ENCODE peak calls at places on chromosomes 3 and 15, in ten cellular contexts. One of them, this sample, is unnamed.

GRCh38 chr3:13051066-13051465 is 22.2 kb downstream of the IQSEC1 start:
- DNase-seq in upper lobe of right lung: no peak
- DNase-seq in NCI-H2029: peak
- DNase-seq in kidney tubule cell: no peak
- DNase-seq in mucosa of descending colon: no peak
- DNase-seq in bronchial epithelial cell: no peak
- DNase-seq in cardiac muscle cell: no peak
- DNase-seq in B cell: no peak
- DNase-seq in posterior cingulate gyrus: no peak
- DNase-seq in activated naive CD8-positive, alpha-beta T cell treated with anti-CD3 and anti-CD28 coated beads for 36 hours: no peak
- DNase-seq in this sample: no peak

GRCh38 chr3:114144909-114145688 is 33.8 kb downstream of the DRD3 start:
- DNase-seq in NCI-H2029: no peak
- DNase-seq in bronchial epithelial cell: peak
- DNase-seq in posterior cingulate gyrus: no peak
- DNase-seq in B cell: no peak
- DNase-seq in mucosa of descending colon: no peak
- DNase-seq in kidney tubule cell: peak
- DNase-seq in activated naive CD8-positive, alpha-beta T cell treated with anti-CD3 and anti-CD28 coated beads for 36 hours: peak
- DNase-seq in cardiac muscle cell: peak
- DNase-seq in upper lobe of right lung: no peak
- DNase-seq in this sample: peak

GRCh38 chr3:77605308-77605707 is 565.4 kb downstream of the ROBO2 start:
- DNase-seq in mucosa of descending colon: no peak
- DNase-seq in cardiac muscle cell: no peak
- DNase-seq in upper lobe of right lung: no peak
- DNase-seq in kidney tubule cell: peak
- DNase-seq in NCI-H2029: no peak
- DNase-seq in bronchial epithelial cell: peak
- DNase-seq in activated naive CD8-positive, alpha-beta T cell treated with anti-CD3 and anti-CD28 coated beads for 36 hours: no peak
- DNase-seq in posterior cingulate gyrus: no peak
- DNase-seq in B cell: no peak
- DNase-seq in this sample: peak

GRCh38 chr3:49028673-49029562 is at the start of gene IMPDH2:
- DNase-seq in upper lobe of right lung: peak
- DNase-seq in kidney tubule cell: peak
- DNase-seq in cardiac muscle cell: peak
- DNase-seq in B cell: peak
- DNase-seq in mucosa of descending colon: peak
- DNase-seq in bronchial epithelial cell: peak
- DNase-seq in NCI-H2029: peak
- DNase-seq in posterior cingulate gyrus: peak
- DNase-seq in activated naive CD8-positive, alpha-beta T cell treated with anti-CD3 and anti-CD28 coated beads for 36 hours: peak
- DNase-seq in this sample: peak

GRCh38 chr15:31327674-31328424 is 1.2 kb downstream of the KLF13 start:
- DNase-seq in NCI-H2029: peak
- DNase-seq in activated naive CD8-positive, alpha-beta T cell treated with anti-CD3 and anti-CD28 coated beads for 36 hours: peak
- DNase-seq in bronchial epithelial cell: peak
- DNase-seq in upper lobe of right lung: peak
- DNase-seq in mucosa of descending colon: peak
- DNase-seq in cardiac muscle cell: peak
- DNase-seq in kidney tubule cell: peak
- DNase-seq in posterior cingulate gyrus: peak
- DNase-seq in B cell: peak
- DNase-seq in this sample: no peak

GRCh38 chr15:60362318-60363023 is 35.3 kb downstream of the ANXA2 start:
- DNase-seq in cardiac muscle cell: peak
- DNase-seq in kidney tubule cell: peak
- DNase-seq in posterior cingulate gyrus: no peak
- DNase-seq in NCI-H2029: no peak
- DNase-seq in B cell: no peak
- DNase-seq in upper lobe of right lung: no peak
- DNase-seq in bronchial epithelial cell: peak
- DNase-seq in mucosa of descending colon: no peak
- DNase-seq in activated naive CD8-positive, alpha-beta T cell treated with anti-CD3 and anti-CD28 coated beads for 36 hours: peak
- DNase-seq in this sample: no peak

GRCh38 chr3:185815391-185816282 is 9.2 kb downstream of the IGF2BP2 start:
- DNase-seq in posterior cingulate gyrus: no peak
- DNase-seq in cardiac muscle cell: peak
- DNase-seq in upper lobe of right lung: no peak
- DNase-seq in B cell: no peak
- DNase-seq in activated naive CD8-positive, alpha-beta T cell treated with anti-CD3 and anti-CD28 coated beads for 36 hours: no peak
- DNase-seq in bronchial epithelial cell: no peak
- DNase-seq in NCI-H2029: no peak
- DNase-seq in mucosa of descending colon: no peak
- DNase-seq in kidney tubule cell: peak
- DNase-seq in this sample: peak

GRCh38 chr15:27725733-27726132 is 373.4 kb downstream of the OCA2 start:
- DNase-seq in cardiac muscle cell: no peak
- DNase-seq in NCI-H2029: peak
- DNase-seq in posterior cingulate gyrus: no peak
- DNase-seq in mucosa of descending colon: no peak
- DNase-seq in activated naive CD8-positive, alpha-beta T cell treated with anti-CD3 and anti-CD28 coated beads for 36 hours: no peak
- DNase-seq in B cell: no peak
- DNase-seq in bronchial epithelial cell: no peak
- DNase-seq in upper lobe of right lung: no peak
- DNase-seq in kidney tubule cell: no peak
- DNase-seq in this sample: no peak

GRCh38 chr3:21256932-21257331 is 494.1 kb downstream of the ZNF385D start:
- DNase-seq in B cell: no peak
- DNase-seq in cardiac muscle cell: peak
- DNase-seq in mucosa of descending colon: no peak
- DNase-seq in kidney tubule cell: no peak
- DNase-seq in NCI-H2029: no peak
- DNase-seq in bronchial epithelial cell: no peak
- DNase-seq in activated naive CD8-positive, alpha-beta T cell treated with anti-CD3 and anti-CD28 coated beads for 36 hours: no peak
- DNase-seq in upper lobe of right lung: no peak
- DNase-seq in posterior cingulate gyrus: no peak
- DNase-seq in this sample: peak

GRCh38 chr3:25297667-25298585 is 130.1 kb upstream of the RARB start:
- DNase-seq in NCI-H2029: no peak
- DNase-seq in bronchial epithelial cell: peak
- DNase-seq in upper lobe of right lung: no peak
- DNase-seq in cardiac muscle cell: peak
- DNase-seq in activated naive CD8-positive, alpha-beta T cell treated with anti-CD3 and anti-CD28 coated beads for 36 hours: no peak
- DNase-seq in kidney tubule cell: peak
- DNase-seq in posterior cingulate gyrus: no peak
- DNase-seq in B cell: no peak
- DNase-seq in mucosa of descending colon: no peak
- DNase-seq in this sample: no peak

GRCh38 chr15:40770147-40770721 is 454 bp downstream of the C15orf62 start:
- DNase-seq in bronchial epithelial cell: no peak
- DNase-seq in kidney tubule cell: no peak
- DNase-seq in B cell: peak
- DNase-seq in mucosa of descending colon: peak
- DNase-seq in upper lobe of right lung: no peak
- DNase-seq in activated naive CD8-positive, alpha-beta T cell treated with anti-CD3 and anti-CD28 coated beads for 36 hours: no peak
- DNase-seq in cardiac muscle cell: no peak
- DNase-seq in NCI-H2029: no peak
- DNase-seq in posterior cingulate gyrus: no peak
- DNase-seq in this sample: no peak

GRCh38 chr3:25897019-25897418 is 107.1 kb downstream of the OXSM start:
- DNase-seq in bronchial epithelial cell: no peak
- DNase-seq in cardiac muscle cell: no peak
- DNase-seq in posterior cingulate gyrus: no peak
- DNase-seq in B cell: no peak
- DNase-seq in activated naive CD8-positive, alpha-beta T cell treated with anti-CD3 and anti-CD28 coated beads for 36 hours: peak
- DNase-seq in mucosa of descending colon: no peak
- DNase-seq in upper lobe of right lung: no peak
- DNase-seq in NCI-H2029: no peak
- DNase-seq in kidney tubule cell: peak
- DNase-seq in this sample: peak

GRCh38 chr3:27311400-27311799 is 57.8 kb downstream of the NEK10 start:
- DNase-seq in activated naive CD8-positive, alpha-beta T cell treated with anti-CD3 and anti-CD28 coated beads for 36 hours: no peak
- DNase-seq in bronchial epithelial cell: peak
- DNase-seq in cardiac muscle cell: peak
- DNase-seq in NCI-H2029: no peak
- DNase-seq in B cell: no peak
- DNase-seq in kidney tubule cell: peak
- DNase-seq in mucosa of descending colon: no peak
- DNase-seq in upper lobe of right lung: no peak
- DNase-seq in posterior cingulate gyrus: no peak
- DNase-seq in this sample: peak

GRCh38 chr15:25249236-25250010 is 189.4 kb downstream of the UBE3A start:
- DNase-seq in upper lobe of right lung: peak
- DNase-seq in cardiac muscle cell: no peak
- DNase-seq in NCI-H2029: no peak
- DNase-seq in posterior cingulate gyrus: no peak
- DNase-seq in mucosa of descending colon: peak
- DNase-seq in activated naive CD8-positive, alpha-beta T cell treated with anti-CD3 and anti-CD28 coated beads for 36 hours: no peak
- DNase-seq in bronchial epithelial cell: no peak
- DNase-seq in kidney tubule cell: no peak
- DNase-seq in B cell: no peak
- DNase-seq in this sample: no peak

GRCh38 chr15:65396283-65396964 is 18.6 kb upstream of the IGDCC3 start:
- DNase-seq in bronchial epithelial cell: no peak
- DNase-seq in cardiac muscle cell: no peak
- DNase-seq in activated naive CD8-positive, alpha-beta T cell treated with anti-CD3 and anti-CD28 coated beads for 36 hours: no peak
- DNase-seq in posterior cingulate gyrus: no peak
- DNase-seq in NCI-H2029: no peak
- DNase-seq in upper lobe of right lung: no peak
- DNase-seq in B cell: no peak
- DNase-seq in mucosa of descending colon: no peak
- DNase-seq in kidney tubule cell: no peak
- DNase-seq in this sample: no peak

GRCh38 chr15:41934843-41935242 is 37.5 kb downstream of the EHD4 start:
- DNase-seq in posterior cingulate gyrus: no peak
- DNase-seq in B cell: no peak
- DNase-seq in kidney tubule cell: peak
- DNase-seq in mucosa of descending colon: peak
- DNase-seq in cardiac muscle cell: no peak
- DNase-seq in bronchial epithelial cell: peak
- DNase-seq in NCI-H2029: no peak
- DNase-seq in upper lobe of right lung: no peak
- DNase-seq in activated naive CD8-positive, alpha-beta T cell treated with anti-CD3 and anti-CD28 coated beads for 36 hours: peak
- DNase-seq in this sample: no peak

GRCh38 chr15:89845305-89845893 is 30.7 kb upstream of the ANPEP start:
- DNase-seq in upper lobe of right lung: no peak
- DNase-seq in NCI-H2029: no peak
- DNase-seq in cardiac muscle cell: peak
- DNase-seq in bronchial epithelial cell: peak
- DNase-seq in B cell: no peak
- DNase-seq in mucosa of descending colon: no peak
- DNase-seq in kidney tubule cell: peak
- DNase-seq in activated naive CD8-positive, alpha-beta T cell treated with anti-CD3 and anti-CD28 coated beads for 36 hours: no peak
- DNase-seq in posterior cingulate gyrus: no peak
- DNase-seq in this sample: peak

GRCh38 chr15:92631721-92632120 is 23.9 kb downstream of the FAM174B start:
- DNase-seq in activated naive CD8-positive, alpha-beta T cell treated with anti-CD3 and anti-CD28 coated beads for 36 hours: no peak
- DNase-seq in NCI-H2029: no peak
- DNase-seq in mucosa of descending colon: no peak
- DNase-seq in bronchial epithelial cell: no peak
- DNase-seq in B cell: no peak
- DNase-seq in cardiac muscle cell: no peak
- DNase-seq in upper lobe of right lung: peak
- DNase-seq in kidney tubule cell: no peak
- DNase-seq in posterior cingulate gyrus: no peak
- DNase-seq in this sample: no peak

GRCh38 chr3:127831723-127832172 is 9.4 kb upstream of the MGLL start:
- DNase-seq in bronchial epithelial cell: no peak
- DNase-seq in cardiac muscle cell: peak
- DNase-seq in kidney tubule cell: peak
- DNase-seq in B cell: no peak
- DNase-seq in posterior cingulate gyrus: no peak
- DNase-seq in upper lobe of right lung: peak
- DNase-seq in activated naive CD8-positive, alpha-beta T cell treated with anti-CD3 and anti-CD28 coated beads for 36 hours: peak
- DNase-seq in NCI-H2029: peak
- DNase-seq in mucosa of descending colon: peak
- DNase-seq in this sample: no peak

GRCh38 chr3:32822609-32823498 is 5.1 kb downstream of the TRIM71 start:
- DNase-seq in NCI-H2029: no peak
- DNase-seq in activated naive CD8-positive, alpha-beta T cell treated with anti-CD3 and anti-CD28 coated beads for 36 hours: no peak
- DNase-seq in mucosa of descending colon: no peak
- DNase-seq in posterior cingulate gyrus: no peak
- DNase-seq in bronchial epithelial cell: no peak
- DNase-seq in upper lobe of right lung: no peak
- DNase-seq in cardiac muscle cell: no peak
- DNase-seq in kidney tubule cell: no peak
- DNase-seq in B cell: no peak
- DNase-seq in this sample: no peak

GRCh38 chr3:57026918-57027317 is 33.5 kb upstream of the SPATA12 start:
- DNase-seq in kidney tubule cell: peak
- DNase-seq in activated naive CD8-positive, alpha-beta T cell treated with anti-CD3 and anti-CD28 coated beads for 36 hours: no peak
- DNase-seq in mucosa of descending colon: no peak
- DNase-seq in cardiac muscle cell: peak
- DNase-seq in NCI-H2029: no peak
- DNase-seq in B cell: no peak
- DNase-seq in posterior cingulate gyrus: no peak
- DNase-seq in upper lobe of right lung: no peak
- DNase-seq in bronchial epithelial cell: no peak
- DNase-seq in this sample: peak

GRCh38 chr15:47717036-47717611 is at the start of gene SEMA6D:
- DNase-seq in activated naive CD8-positive, alpha-beta T cell treated with anti-CD3 and anti-CD28 coated beads for 36 hours: no peak
- DNase-seq in NCI-H2029: peak
- DNase-seq in B cell: no peak
- DNase-seq in bronchial epithelial cell: peak
- DNase-seq in mucosa of descending colon: peak
- DNase-seq in kidney tubule cell: peak
- DNase-seq in posterior cingulate gyrus: peak
- DNase-seq in cardiac muscle cell: peak
- DNase-seq in upper lobe of right lung: peak
- DNase-seq in this sample: peak

GRCh38 chr3:98900265-98901031 is 1.0 kb downstream of the DCBLD2 start:
- DNase-seq in kidney tubule cell: peak
- DNase-seq in upper lobe of right lung: no peak
- DNase-seq in bronchial epithelial cell: no peak
- DNase-seq in posterior cingulate gyrus: no peak
- DNase-seq in NCI-H2029: no peak
- DNase-seq in activated naive CD8-positive, alpha-beta T cell treated with anti-CD3 and anti-CD28 coated beads for 36 hours: no peak
- DNase-seq in cardiac muscle cell: no peak
- DNase-seq in mucosa of descending colon: no peak
- DNase-seq in B cell: no peak
- DNase-seq in this sample: no peak

GRCh38 chr3:39065197-39065596 is 13.4 kb downstream of the WDR48 start:
- DNase-seq in upper lobe of right lung: no peak
- DNase-seq in activated naive CD8-positive, alpha-beta T cell treated with anti-CD3 and anti-CD28 coated beads for 36 hours: peak
- DNase-seq in bronchial epithelial cell: peak
- DNase-seq in mucosa of descending colon: no peak
- DNase-seq in posterior cingulate gyrus: peak
- DNase-seq in cardiac muscle cell: peak
- DNase-seq in NCI-H2029: no peak
- DNase-seq in kidney tubule cell: peak
- DNase-seq in B cell: peak
- DNase-seq in this sample: peak